ENCODE peak calls at places on chromosomes 5 and 9, in four cellular contexts. J, B, N and V are unnamed samples.

GRCh38 chr5:133531634-133532033 is 80.7 kb downstream of the FSTL4 start:
- DNase-seq in J (no peak), B (no peak), N (no peak), V (no peak)

GRCh38 chr9:127172066-127172707 is 49.8 kb upstream of the ANGPTL2 start:
- DNase-seq in J (peak), B (peak), N (no peak), V (no peak)

GRCh38 chr5:18394154-18394804 is 760.0 kb downstream of the TAF11L14 start:
- DNase-seq in J (no peak), B (peak), N (peak), V (peak)

GRCh38 chr9:108682191-108682590 is 173.6 kb downstream of the ACTL7B start:
- DNase-seq in J (no peak), B (no peak), N (no peak), V (no peak)

GRCh38 chr9:135343733-135344522 is 135.7 kb upstream of the PPP1R26 start:
- DNase-seq in J (no peak), B (peak), N (peak), V (peak)

GRCh38 chr5:168776023-168776422 is 196.9 kb upstream of the PANK3 start:
- DNase-seq in J (no peak), B (no peak), N (no peak), V (no peak)

GRCh38 chr9:78866228-78867132 is 569.6 kb downstream of the PSAT1 start:
- DNase-seq in J (peak), B (peak), N (no peak), V (no peak)

GRCh38 chr5:172178301-172179031 is 9.6 kb downstream of the STK10 start:
- DNase-seq in J (no peak), B (no peak), N (no peak), V (no peak)

GRCh38 chr9:88534456-88535225 is at the start of gene NXNL2:
- DNase-seq in J (no peak), B (peak), N (peak), V (peak)

GRCh38 chr5:57696005-57696755 is 213.6 kb upstream of the ACTBL2 start:
- DNase-seq in J (no peak), B (peak), N (no peak), V (no peak)

GRCh38 chr5:54874337-54875021 is 110.9 kb downstream of the ESM1 start:
- DNase-seq in J (no peak), B (peak), N (no peak), V (no peak)

GRCh38 chr5:171571663-171572062 is 152.2 kb downstream of the FGF18 start:
- DNase-seq in J (no peak), B (peak), N (no peak), V (no peak)

GRCh38 chr5:78472469-78473106 is 112.2 kb downstream of the SCAMP1 start:
- DNase-seq in J (no peak), B (peak), N (no peak), V (no peak)
- TF ChIP-seq CTCF in J (peak), B (no peak), N (no peak), V (no peak)

GRCh38 chr9:130220351-130220750 is 45.2 kb upstream of the HMCN2 start:
- DNase-seq in J (peak), B (peak), N (no peak), V (no peak)
- TF ChIP-seq CTCF in J (peak), B (peak), N (no peak), V (peak)

DNA sequence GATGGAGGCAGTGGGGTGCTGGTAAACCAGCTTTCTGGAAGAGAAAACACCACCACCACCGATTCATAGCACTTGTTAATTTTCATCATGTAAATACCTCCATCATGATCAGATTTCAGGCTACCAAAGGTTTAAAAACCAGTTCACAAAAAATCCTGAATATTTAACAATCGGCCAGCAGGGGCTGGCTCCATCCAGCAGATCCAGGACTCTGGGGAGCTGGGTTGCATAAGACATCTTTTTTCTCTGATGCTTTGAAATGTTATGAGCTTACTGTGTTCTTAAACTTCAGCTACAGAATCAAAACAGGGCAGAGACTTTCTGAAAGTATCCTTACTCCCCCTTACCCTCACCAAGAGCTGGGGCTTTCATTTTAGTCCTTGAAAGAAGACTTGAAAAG is 14.6 kb upstream of the RNF183 start:
- DNase-seq in J (no peak), B (no peak), N (no peak), V (no peak)
- TF ChIP-seq CTCF in J (peak), B (peak), N (peak), V (peak)

GRCh38 chr9:129102791-129103594 is 7.6 kb downstream of the CRAT start:
- DNase-seq in J (no peak), B (peak), N (peak), V (peak)
- TF ChIP-seq CTCF in J (peak), B (peak), N (peak), V (peak)

GRCh38 chr5:38420246-38420645 is 136.2 kb downstream of the LIFR start:
- DNase-seq in J (no peak), B (no peak), N (no peak), V (no peak)
- TF ChIP-seq CTCF in J (no peak), B (no peak), N (no peak), V (no peak)